ENCODE peak calls at places on chromosomes 4 and X, in ten cellular contexts. Y is psoas muscle; E is fibroblast of pulmonary artery; A is GM23338; O is neural crest cell; V is natural killer cell; G is GM06990; J is heart left ventricle; Z is CD4-positive, alpha-beta T cell; I is Peyer's patch. X is an unnamed sample.

GRCh38 chr4:186953601-186954260 is 230.1 kb upstream of the FAT1 start:
- DNase-seq in Y (peak; percentile 62), E (no peak), A (no peak), O (no peak), V (no peak), G (no peak), J (no peak), Z (no peak), I (no peak), X (no peak)

GRCh38 chr4:5045099-5045498 is 6.2 kb upstream of the STK32B start:
- DNase-seq in Y (no peak), E (no peak), A (no peak), O (no peak), V (no peak), G (no peak), J (no peak), Z (no peak), I (no peak), X (no peak)

GRCh38 chr4:122539861-122540465 is 80.9 kb downstream of the IL21 start:
- DNase-seq in Y (no peak), E (no peak), A (no peak), O (no peak), V (no peak), G (peak; percentile 51), J (no peak), Z (no peak), I (no peak), X (no peak)

GRCh38 chr4:40251366-40251765 is 54.5 kb downstream of the RHOH start:
- DNase-seq in Y (no peak), E (no peak), A (no peak), O (no peak), V (no peak), G (no peak), J (no peak), Z (no peak), I (no peak), X (no peak)

GRCh38 chr4:3291411-3291968 is 1.3 kb upstream of the RGS12 start:
- DNase-seq in Y (no peak), E (no peak), A (peak; percentile 70), O (no peak), V (no peak), G (no peak), J (no peak), Z (no peak), I (peak; percentile 79), X (no peak)

GRCh38 chrX:45422216-45422925 is 221.7 kb upstream of the DIPK2B start:
- DNase-seq in Y (no peak), E (no peak), A (no peak), O (no peak), V (no peak), G (no peak), J (no peak), Z (no peak), I (no peak), X (no peak)

GRCh38 chr4:110640608-110641007 is 17.7 kb upstream of the PITX2 start:
- DNase-seq in Y (no peak), E (no peak), A (no peak), O (no peak), V (no peak), G (no peak), J (no peak), Z (no peak), I (no peak), X (no peak)

GRCh38 chr4:2255501-2256155 is 6.3 kb downstream of the MXD4 start:
- DNase-seq in Y (peak; percentile 25), E (peak; percentile 70), A (peak; percentile 32), O (no peak), V (peak; percentile 13), G (peak; percentile 4), J (peak; percentile 68), Z (no peak), I (peak; percentile 48), X (no peak)

GRCh38 chrX:52923781-52924241 is 26.7 kb downstream of the FAM156B start:
- DNase-seq in Y (peak; percentile 23), E (peak; percentile 56), A (no peak), O (no peak), V (no peak), G (peak; percentile 40), J (no peak), Z (no peak), I (no peak), X (no peak)

GRCh38 chrX:130120321-130120731 is 10.0 kb upstream of the ELF4 start:
- DNase-seq in Y (no peak), E (no peak), A (peak; percentile 60), O (peak; percentile 13), V (no peak), G (peak; percentile 41), J (peak; percentile 63), Z (peak; percentile 1), I (no peak), X (no peak)

GRCh38 chr4:187656953-187657352 is 338.6 kb upstream of the ZFP42 start:
- DNase-seq in Y (no peak), E (no peak), A (no peak), O (no peak), V (no peak), G (no peak), J (no peak), Z (no peak), I (no peak), X (no peak)

GRCh38 chrX:72041166-72041565 is 90.5 kb downstream of the RTL5 start:
- DNase-seq in Y (no peak), E (no peak), A (no peak), O (no peak), V (no peak), G (no peak), J (no peak), Z (no peak), I (no peak), X (no peak)

GRCh38 chr4:78656968-78657445 is 105.4 kb downstream of the ANXA3 start:
- DNase-seq in Y (no peak), E (no peak), A (no peak), O (no peak), V (no peak), G (peak; percentile 55), J (no peak), Z (peak; percentile 3), I (no peak), X (no peak)

GRCh38 chrX:82711432-82711831 is 796.7 kb upstream of the POU3F4 start:
- DNase-seq in Y (no peak), E (no peak), A (no peak), O (peak; percentile 5), V (no peak), G (no peak), J (no peak), Z (no peak), I (no peak), X (no peak)

GRCh38 chrX:119757979-119758681 is at the start of gene SOWAHD:
- DNase-seq in Y (peak; percentile 34), E (peak; percentile 33), A (peak; percentile 73), O (peak; percentile 9), V (no peak), G (peak; percentile 56), J (peak; percentile 72), Z (peak; percentile 5), I (peak; percentile 85), X (peak; percentile 23)

DNA sequence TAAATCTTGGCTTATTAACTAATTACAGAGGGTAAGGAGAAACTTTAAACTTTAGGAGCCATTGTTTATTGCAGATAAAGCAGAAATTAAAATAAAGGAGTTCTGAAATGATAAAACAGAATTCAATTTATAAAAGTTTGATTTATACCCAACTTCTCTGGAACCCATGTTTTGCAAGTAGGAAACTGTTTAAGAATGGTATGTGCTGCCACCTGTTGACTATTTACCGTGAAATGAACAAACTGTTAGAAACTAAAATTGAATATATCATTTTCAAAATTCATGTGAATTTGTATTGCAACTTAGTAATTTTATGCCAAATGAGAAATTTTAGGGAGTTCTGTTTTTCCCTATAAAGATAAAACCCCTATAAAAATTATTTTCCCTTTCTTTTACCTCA is 11.0 kb upstream of the TBC1D8B start:
- DNase-seq in Y (no peak), E (peak; percentile 42), A (no peak), O (no peak), V (no peak), G (no peak), J (no peak), Z (no peak), I (no peak), X (no peak)
- TF ChIP-seq CTCF in Y (peak; percentile 42), E (peak; percentile 32), A (peak; percentile 35), O (peak; percentile 60), V (no peak), G (peak; percentile 17), J (peak; percentile 29), Z (peak; percentile 32), I (no peak), X (peak; percentile 9)

GRCh38 chrX:11349020-11349419 is 55.8 kb downstream of the AMELX start:
- DNase-seq in Y (no peak), E (no peak), A (no peak), O (no peak), V (no peak), G (no peak), J (no peak), Z (no peak), I (no peak), X (no peak)
- TF ChIP-seq CTCF in Y (no peak), E (no peak), A (no peak), O (no peak), V (no peak), G (no peak), J (no peak), Z (no peak), I (no peak), X (no peak)

DNA sequence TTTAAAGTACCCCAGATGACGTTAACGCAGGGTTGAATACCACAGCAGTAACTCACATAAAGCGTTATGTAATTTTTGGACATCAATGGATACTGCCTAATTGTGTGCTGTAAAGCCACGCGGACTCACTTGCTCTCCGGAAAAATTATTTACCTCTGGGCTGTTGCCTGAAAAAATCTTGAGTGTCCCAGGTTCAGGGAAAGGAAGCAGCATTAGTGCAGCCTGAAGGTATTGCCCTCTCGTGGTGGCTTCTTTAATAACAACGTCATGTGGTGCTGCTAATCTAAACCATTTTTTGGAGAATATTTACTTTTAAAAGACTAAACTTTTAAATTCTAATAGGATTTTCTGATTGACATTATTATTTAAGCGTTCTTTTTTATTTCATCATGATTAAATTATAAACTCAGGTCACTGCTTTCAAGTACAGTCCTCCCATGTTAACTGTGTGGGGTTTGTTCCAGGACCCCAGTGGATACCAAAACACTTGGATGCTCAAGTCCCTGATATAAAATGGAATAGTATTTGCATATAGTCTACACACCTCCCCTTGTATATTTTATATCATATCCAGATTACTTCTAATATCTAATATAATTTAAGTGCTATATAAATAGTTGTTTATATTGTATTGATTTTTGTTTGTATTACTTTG is 384.8 kb downstream of the FAM133A start:
- DNase-seq in Y (no peak), E (peak; percentile 0), A (peak; percentile 54), O (peak; percentile 47), V (no peak), G (no peak), J (no peak), Z (no peak), I (no peak), X (peak; percentile 20)
- TF ChIP-seq CTCF in Y (peak; percentile 47), E (peak; percentile 8), A (peak; percentile 60), O (peak; percentile 79), V (no peak), G (peak; percentile 57), J (no peak), Z (no peak), I (no peak), X (peak; percentile 52)

GRCh38 chrX:43655151-43655676 is 885 bp upstream of the MAOA start:
- DNase-seq in Y (peak; percentile 43), E (peak; percentile 56), A (peak; percentile 48), O (peak; percentile 11), V (peak; percentile 15), G (no peak), J (peak; percentile 60), Z (no peak), I (peak; percentile 64), X (peak; percentile 19)
- TF ChIP-seq CTCF in Y (no peak), E (no peak), A (no peak), O (no peak), V (no peak), G (no peak), J (no peak), Z (no peak), I (no peak), X (no peak)

X was measured in endothelial cell.